ENCODE peak calls at places on chromosomes 1 and 21, in eight cellular contexts. One of them, this sample, is unnamed.
A peak's percentile ranks its signal among the peaks of the same experiment; 100 is the strongest.

GRCh38 chr21:40615503-40616376 is 231.2 kb downstream of the DSCAM start:
- DNase-seq in spleen: no peak
- DNase-seq in cardiac muscle cell: no peak
- DNase-seq in A549: no peak
- DNase-seq in PC-3: no peak
- DNase-seq in SK-N-SH: no peak
- DNase-seq in IMR-90: no peak
- DNase-seq in SK-N-MC: no peak
- DNase-seq in this sample: no peak

GRCh38 chr21:14567557-14568279 is 21.6 kb upstream of the SAMSN1 start:
- DNase-seq in spleen: no peak
- DNase-seq in cardiac muscle cell: peak; percentile 15
- DNase-seq in A549: no peak
- DNase-seq in PC-3: no peak
- DNase-seq in SK-N-SH: no peak
- DNase-seq in IMR-90: no peak
- DNase-seq in SK-N-MC: no peak
- DNase-seq in this sample: no peak

GRCh38 chr1:8097077-8097799 is 71.1 kb upstream of the ERRFI1 start:
- DNase-seq in spleen: no peak
- DNase-seq in cardiac muscle cell: peak; percentile 81
- DNase-seq in A549: no peak
- DNase-seq in PC-3: peak; percentile 98
- DNase-seq in SK-N-SH: no peak
- DNase-seq in IMR-90: peak; percentile 96
- DNase-seq in SK-N-MC: no peak
- DNase-seq in this sample: no peak

GRCh38 chr1:201134405-201134804 is 7.4 kb upstream of the ASCL5 start:
- DNase-seq in spleen: no peak
- DNase-seq in cardiac muscle cell: no peak
- DNase-seq in A549: no peak
- DNase-seq in PC-3: no peak
- DNase-seq in SK-N-SH: no peak
- DNase-seq in IMR-90: no peak
- DNase-seq in SK-N-MC: no peak
- DNase-seq in this sample: no peak

GRCh38 chr1:45880930-45881329 is 77.5 kb downstream of the MAST2 start:
- DNase-seq in spleen: no peak
- DNase-seq in cardiac muscle cell: no peak
- DNase-seq in A549: no peak
- DNase-seq in PC-3: no peak
- DNase-seq in SK-N-SH: no peak
- DNase-seq in IMR-90: peak; percentile 75
- DNase-seq in SK-N-MC: no peak
- DNase-seq in this sample: no peak

GRCh38 chr1:163120372-163120771 is 51.2 kb downstream of the RGS4 start:
- DNase-seq in spleen: no peak
- DNase-seq in cardiac muscle cell: no peak
- DNase-seq in A549: no peak
- DNase-seq in PC-3: no peak
- DNase-seq in SK-N-SH: no peak
- DNase-seq in IMR-90: no peak
- DNase-seq in SK-N-MC: no peak
- DNase-seq in this sample: no peak

GRCh38 chr1:35177237-35177786 is 15.6 kb downstream of the SFPQ start:
- DNase-seq in spleen: no peak
- DNase-seq in cardiac muscle cell: no peak
- DNase-seq in A549: no peak
- DNase-seq in PC-3: no peak
- DNase-seq in SK-N-SH: no peak
- DNase-seq in IMR-90: no peak
- DNase-seq in SK-N-MC: no peak
- DNase-seq in this sample: no peak

GRCh38 chr1:203199481-203200058 is 13.1 kb upstream of the CHI3L1 start:
- DNase-seq in spleen: no peak
- DNase-seq in cardiac muscle cell: no peak
- DNase-seq in A549: no peak
- DNase-seq in PC-3: no peak
- DNase-seq in SK-N-SH: no peak
- DNase-seq in IMR-90: peak; percentile 70
- DNase-seq in SK-N-MC: no peak
- DNase-seq in this sample: no peak

GRCh38 chr1:210448293-210448892 is 119.7 kb downstream of the HHAT start:
- DNase-seq in spleen: no peak
- DNase-seq in cardiac muscle cell: peak; percentile 70
- DNase-seq in A549: peak; percentile 36
- DNase-seq in PC-3: peak; percentile 73
- DNase-seq in SK-N-SH: peak; percentile 60
- DNase-seq in IMR-90: peak; percentile 69
- DNase-seq in SK-N-MC: peak; percentile 28
- DNase-seq in this sample: no peak

GRCh38 chr1:203406446-203407045 is 55.6 kb upstream of the FMOD start:
- DNase-seq in spleen: no peak
- DNase-seq in cardiac muscle cell: peak; percentile 53
- DNase-seq in A549: no peak
- DNase-seq in PC-3: no peak
- DNase-seq in SK-N-SH: no peak
- DNase-seq in IMR-90: no peak
- DNase-seq in SK-N-MC: no peak
- DNase-seq in this sample: no peak

GRCh38 chr1:210920258-210920657 is 213.7 kb downstream of the KCNH1 start:
- DNase-seq in spleen: no peak
- DNase-seq in cardiac muscle cell: no peak
- DNase-seq in A549: no peak
- DNase-seq in PC-3: no peak
- DNase-seq in SK-N-SH: no peak
- DNase-seq in IMR-90: no peak
- DNase-seq in SK-N-MC: no peak
- DNase-seq in this sample: no peak

DNA sequence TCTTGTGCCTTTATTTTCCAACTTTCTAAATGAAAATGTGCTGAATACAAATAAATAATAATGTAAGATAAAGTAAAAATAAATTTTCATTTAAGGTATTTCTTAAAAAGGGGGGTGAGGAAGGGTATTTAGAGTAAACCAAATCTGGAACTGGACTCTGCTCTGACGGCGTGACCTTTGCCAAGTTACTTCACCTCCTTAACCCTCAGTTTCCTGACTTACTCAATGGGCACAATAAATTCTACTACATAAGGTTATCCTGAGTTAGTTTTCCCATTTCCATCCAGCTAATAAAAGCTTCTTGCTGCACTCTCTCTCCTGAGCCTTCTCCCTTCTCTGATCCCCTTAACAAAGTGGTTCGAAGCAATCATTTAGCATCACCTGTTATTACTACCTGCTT is 93.9 kb downstream of the NID1 start:
- DNase-seq in spleen: no peak
- DNase-seq in cardiac muscle cell: no peak
- DNase-seq in A549: no peak
- DNase-seq in PC-3: no peak
- DNase-seq in SK-N-SH: no peak
- DNase-seq in IMR-90: no peak
- DNase-seq in SK-N-MC: no peak
- DNase-seq in this sample: no peak
- H3K27ac ChIP-seq in spleen: peak overlapping the region; percentile 89
- H3K27ac ChIP-seq in cardiac muscle cell: no peak overlapping the region
- H3K27ac ChIP-seq in A549: peak overlapping the region; percentile 69
- H3K27ac ChIP-seq in PC-3: peak overlapping the region; percentile 25
- H3K27ac ChIP-seq in SK-N-SH: peak overlapping the region; percentile 98
- H3K27ac ChIP-seq in IMR-90: no peak overlapping the region
- H3K27ac ChIP-seq in SK-N-MC: no peak overlapping the region
- H3K27ac ChIP-seq in this sample: peak overlapping the region; percentile 84

GRCh38 chr1:40167317-40167716 is 6.1 kb downstream of the RLF start:
- DNase-seq in spleen: no peak
- DNase-seq in cardiac muscle cell: no peak
- DNase-seq in A549: no peak
- DNase-seq in PC-3: no peak
- DNase-seq in SK-N-SH: no peak
- DNase-seq in IMR-90: no peak
- DNase-seq in SK-N-MC: no peak
- DNase-seq in this sample: no peak

GRCh38 chr1:40161125-40161887 is at the start of gene RLF:
- DNase-seq in spleen: peak; percentile 98
- DNase-seq in cardiac muscle cell: peak; percentile 97
- DNase-seq in A549: peak; percentile 75
- DNase-seq in PC-3: peak; percentile 96
- DNase-seq in SK-N-SH: peak; percentile 96
- DNase-seq in IMR-90: peak; percentile 93
- DNase-seq in SK-N-MC: peak; percentile 56
- DNase-seq in this sample: peak; percentile 97

GRCh38 chr1:40161888-40162397 is 756 bp downstream of the RLF start:
- DNase-seq in spleen: no peak
- DNase-seq in cardiac muscle cell: no peak
- DNase-seq in A549: no peak
- DNase-seq in PC-3: no peak
- DNase-seq in SK-N-SH: peak; percentile 17
- DNase-seq in IMR-90: peak; percentile 4
- DNase-seq in SK-N-MC: no peak
- DNase-seq in this sample: no peak

GRCh38 chr1:40160806-40161124 is 422 bp upstream of the RLF start:
- DNase-seq in spleen: no peak
- DNase-seq in cardiac muscle cell: no peak
- DNase-seq in A549: no peak
- DNase-seq in PC-3: no peak
- DNase-seq in SK-N-SH: no peak
- DNase-seq in IMR-90: no peak
- DNase-seq in SK-N-MC: no peak
- DNase-seq in this sample: no peak

DNA sequence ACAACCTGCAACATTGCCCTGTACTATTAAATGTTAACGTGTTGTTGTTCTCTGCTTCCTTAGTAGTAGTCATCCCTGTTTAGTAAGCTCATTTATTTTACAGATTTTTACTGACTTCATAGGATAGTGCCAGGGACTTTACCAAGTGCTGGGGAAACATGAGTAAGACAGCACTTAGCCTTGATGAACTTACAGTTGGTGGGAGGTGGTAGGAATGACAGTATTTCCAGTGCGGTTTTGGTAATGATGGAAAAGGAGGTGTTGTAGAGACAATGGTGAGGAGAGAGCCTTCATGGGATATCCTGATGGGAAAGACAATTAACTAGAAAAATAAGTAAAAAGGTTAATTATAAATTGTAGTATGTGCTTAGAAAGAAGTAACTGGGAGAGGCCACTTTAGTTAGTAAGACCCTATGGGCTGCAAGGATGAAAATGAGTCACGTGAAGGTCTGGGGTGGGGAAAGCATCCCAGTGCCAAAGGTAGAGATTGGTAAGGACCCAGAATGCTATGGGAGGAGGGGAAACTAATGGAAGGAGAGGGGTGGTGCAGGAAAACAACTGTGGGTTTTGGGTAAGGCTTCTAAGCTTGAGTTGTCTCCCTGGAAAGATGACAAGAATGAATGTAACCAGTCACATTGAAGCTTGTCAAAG is 1.7 kb downstream of the RLF start:
- DNase-seq in spleen: no peak
- DNase-seq in cardiac muscle cell: peak; percentile 6
- DNase-seq in A549: no peak
- DNase-seq in PC-3: peak; percentile 29
- DNase-seq in SK-N-SH: peak; percentile 42
- DNase-seq in IMR-90: peak; percentile 52
- DNase-seq in SK-N-MC: no peak
- DNase-seq in this sample: no peak
- H3K27ac ChIP-seq in spleen: no peak overlapping the region
- H3K27ac ChIP-seq in cardiac muscle cell: peak overlapping the region; percentile 99
- H3K27ac ChIP-seq in A549: no peak overlapping the region
- H3K27ac ChIP-seq in PC-3: no peak overlapping the region
- H3K27ac ChIP-seq in SK-N-SH: peak overlapping the region; percentile 92
- H3K27ac ChIP-seq in IMR-90: no peak overlapping the region
- H3K27ac ChIP-seq in SK-N-MC: no peak overlapping the region
- H3K27ac ChIP-seq in this sample: no peak overlapping the region

GRCh38 chr1:41390573-41390972 is 29.3 kb downstream of the FOXO6 start:
- DNase-seq in spleen: no peak
- DNase-seq in cardiac muscle cell: no peak
- DNase-seq in A549: no peak
- DNase-seq in PC-3: no peak
- DNase-seq in SK-N-SH: no peak
- DNase-seq in IMR-90: no peak
- DNase-seq in SK-N-MC: no peak
- DNase-seq in this sample: no peak

GRCh38 chr1:41390171-41390570 is 28.9 kb downstream of the FOXO6 start:
- DNase-seq in spleen: no peak
- DNase-seq in cardiac muscle cell: no peak
- DNase-seq in A549: no peak
- DNase-seq in PC-3: no peak
- DNase-seq in SK-N-SH: no peak
- DNase-seq in IMR-90: no peak
- DNase-seq in SK-N-MC: no peak
- DNase-seq in this sample: no peak

GRCh38 chr1:41389009-41389408 is 27.8 kb downstream of the FOXO6 start:
- DNase-seq in spleen: no peak
- DNase-seq in cardiac muscle cell: no peak
- DNase-seq in A549: no peak
- DNase-seq in PC-3: no peak
- DNase-seq in SK-N-SH: no peak
- DNase-seq in IMR-90: no peak
- DNase-seq in SK-N-MC: no peak
- DNase-seq in this sample: no peak

GRCh38 chr1:41387667-41388091 is 26.4 kb downstream of the FOXO6 start:
- DNase-seq in spleen: no peak
- DNase-seq in cardiac muscle cell: peak; percentile 91
- DNase-seq in A549: no peak
- DNase-seq in PC-3: peak; percentile 48
- DNase-seq in SK-N-SH: peak; percentile 84
- DNase-seq in IMR-90: peak; percentile 15
- DNase-seq in SK-N-MC: no peak
- DNase-seq in this sample: peak; percentile 76

GRCh38 chr1:41388517-41388916 is 27.3 kb downstream of the FOXO6 start:
- DNase-seq in spleen: no peak
- DNase-seq in cardiac muscle cell: no peak
- DNase-seq in A549: no peak
- DNase-seq in PC-3: no peak
- DNase-seq in SK-N-SH: no peak
- DNase-seq in IMR-90: no peak
- DNase-seq in SK-N-MC: no peak
- DNase-seq in this sample: no peak
- H3K27ac ChIP-seq in spleen: no peak overlapping the region
- H3K27ac ChIP-seq in cardiac muscle cell: no peak overlapping the region
- H3K27ac ChIP-seq in A549: no peak overlapping the region
- H3K27ac ChIP-seq in PC-3: no peak overlapping the region
- H3K27ac ChIP-seq in SK-N-SH: no peak overlapping the region
- H3K27ac ChIP-seq in IMR-90: no peak overlapping the region
- H3K27ac ChIP-seq in SK-N-MC: no peak overlapping the region
- H3K27ac ChIP-seq in this sample: no peak overlapping the region

GRCh38 chr1:204450461-204451257 is 39.0 kb upstream of the PPP1R15B start:
- DNase-seq in spleen: peak; percentile 62
- DNase-seq in cardiac muscle cell: no peak
- DNase-seq in A549: peak; percentile 39
- DNase-seq in PC-3: peak; percentile 80
- DNase-seq in SK-N-SH: no peak
- DNase-seq in IMR-90: no peak
- DNase-seq in SK-N-MC: no peak
- DNase-seq in this sample: no peak
- H3K27ac ChIP-seq in spleen: peak overlapping the region; percentile 78
- H3K27ac ChIP-seq in cardiac muscle cell: peak overlapping the region; percentile 70
- H3K27ac ChIP-seq in A549: peak overlapping the region; percentile 44
- H3K27ac ChIP-seq in PC-3: peak overlapping the region; percentile 70
- H3K27ac ChIP-seq in SK-N-SH: no peak overlapping the region
- H3K27ac ChIP-seq in IMR-90: no peak overlapping the region
- H3K27ac ChIP-seq in SK-N-MC: no peak overlapping the region
- H3K27ac ChIP-seq in this sample: peak overlapping the region; percentile 58

This sample was measured in lower lobe of right lung.